ENCODE peak calls at places on chromosomes 13 and 19, in five cellular contexts. F, W, P, Y and T are unnamed samples.

GRCh38 chr13:48994731-48995130 is 19.0 kb downstream of the FNDC3A start:
- DNase-seq in F (no peak), W (no peak), P (no peak), Y (no peak), T (peak; percentile 64)

GRCh38 chr19:27765912-27766725 is 1446.8 kb downstream of the UQCRFS1 start:
- DNase-seq in F (no peak), W (no peak), P (no peak), Y (no peak), T (no peak)

GRCh38 chr19:46919324-46919723 is 58.5 kb downstream of the ARHGAP35 start:
- DNase-seq in F (no peak), W (peak; percentile 28), P (no peak), Y (no peak), T (peak; percentile 53)

GRCh38 chr19:51552996-51553725 is 17.9 kb upstream of the ZNF175 start:
- DNase-seq in F (peak; percentile 81), W (peak; percentile 34), P (no peak), Y (peak; percentile 44), T (peak; percentile 58)

GRCh38 chr13:24341439-24341838 is 32.1 kb downstream of the C1QTNF9 start:
- DNase-seq in F (no peak), W (peak; percentile 30), P (no peak), Y (no peak), T (peak; percentile 12)

GRCh38 chr13:25267715-25268114 is 19.6 kb downstream of the MTMR6 start:
- DNase-seq in F (no peak), W (peak; percentile 24), P (no peak), Y (no peak), T (peak; percentile 9)

GRCh38 chr19:7670790-7671189 is 1.9 kb downstream of the RETN start:
- DNase-seq in F (no peak), W (no peak), P (no peak), Y (no peak), T (no peak)

GRCh38 chr19:54211214-54211613 is 10.6 kb downstream of the RPS9 start:
- DNase-seq in F (no peak), W (no peak), P (no peak), Y (no peak), T (no peak)

GRCh38 chr19:35195822-35196221 is 32.7 kb downstream of the FAM187B start:
- DNase-seq in F (peak; percentile 17), W (peak; percentile 46), P (no peak), Y (no peak), T (no peak)

GRCh38 chr13:79724348-79725103 is 243.6 kb downstream of the NDFIP2 start:
- DNase-seq in F (no peak), W (no peak), P (no peak), Y (no peak), T (no peak)

GRCh38 chr13:26881154-26881553 is 120.6 kb upstream of the GPR12 start:
- DNase-seq in F (no peak), W (peak; percentile 59), P (no peak), Y (no peak), T (peak; percentile 26)

GRCh38 chr19:15412832-15413231 is 6.0 kb downstream of the AKAP8L start:
- DNase-seq in F (no peak), W (no peak), P (no peak), Y (no peak), T (no peak)

GRCh38 chr19:45607071-45608029 is 5.3 kb upstream of the GPR4 start:
- DNase-seq in F (peak; percentile 84), W (peak; percentile 60), P (peak; percentile 56), Y (peak; percentile 69), T (peak; percentile 75)

GRCh38 chr13:48112896-48113525 is 18.1 kb upstream of the MED4 start:
- DNase-seq in F (no peak), W (no peak), P (no peak), Y (no peak), T (peak; percentile 49)

GRCh38 chr13:92500192-92500591 is 726.4 kb upstream of the GPC6 start:
- DNase-seq in F (no peak), W (no peak), P (no peak), Y (no peak), T (no peak)

GRCh38 chr19:10517760-10518443 is 655 bp upstream of the S1PR5 start:
- DNase-seq in F (peak; percentile 5), W (peak; percentile 25), P (peak; percentile 42), Y (peak; percentile 35), T (peak; percentile 46)

GRCh38 chr19:47227347-47228167 is 3.4 kb downstream of the BBC3 start:
- DNase-seq in F (peak; percentile 94), W (peak; percentile 89), P (peak; percentile 32), Y (peak; percentile 62), T (peak; percentile 98)

GRCh38 chr13:42836930-42837329 is 55.5 kb downstream of the FAM216B start:
- DNase-seq in F (peak; percentile 24), W (peak; percentile 61), P (peak; percentile 20), Y (no peak), T (peak; percentile 42)

GRCh38 chr13:67308004-67308772 is 78.1 kb upstream of the PCDH9 start:
- DNase-seq in F (no peak), W (no peak), P (no peak), Y (no peak), T (no peak)